ENCODE peak calls at places on chromosome 22, in four cellular contexts. A is nucleus accumbens, B is MM.1S, V is Ammon's horn. E is an unnamed sample.

GRCh38 chr22:40415531-40416266 is 45.3 kb downstream of the SGSM3 start:
- DNase-seq in V (no peak), A (no peak), B (no peak), E (no peak)

GRCh38 chr22:41847300-41847699 is 14.4 kb downstream of the SREBF2 start:
- DNase-seq in B (no peak), A (no peak), V (no peak), E (no peak)

GRCh38 chr22:35538801-35539321 is 1.8 kb upstream of the RASD2 start:
- DNase-seq in V (no peak), A (no peak), B (peak), E (no peak)

GRCh38 chr22:46661221-46661851 is 41.1 kb downstream of the GRAMD4 start:
- DNase-seq in A (peak), V (peak), B (no peak), E (no peak)

GRCh38 chr22:29370556-29370955 is 17.8 kb downstream of the AP1B1 start:
- DNase-seq in B (peak), A (no peak), V (no peak), E (no peak)

GRCh38 chr22:19085233-19086043 is 36.8 kb downstream of the DGCR2 start:
- DNase-seq in A (no peak), V (no peak), B (peak), E (peak)

GRCh38 chr22:23534201-23534850 is 45.8 kb downstream of the IGLL1 start:
- DNase-seq in V (no peak), B (no peak), A (no peak), E (no peak)

GRCh38 chr22:32237905-32238304 is 17.2 kb downstream of the SLC5A4 start:
- DNase-seq in V (no peak), B (no peak), A (no peak), E (no peak)

GRCh38 chr22:37330200-37331033 is 48.1 kb downstream of the CYTH4 start:
- DNase-seq in V (peak), A (peak), B (peak), E (no peak)

GRCh38 chr22:19579880-19580279 is 55.7 kb upstream of the CLDN5 start:
- DNase-seq in A (no peak), B (peak), V (no peak), E (no peak)

GRCh38 chr22:44120314-44120704 is 60.4 kb upstream of the PARVG start:
- DNase-seq in V (no peak), A (no peak), B (no peak), E (no peak)

GRCh38 chr22:29112680-29113079 is 39.8 kb downstream of the KREMEN1 start:
- DNase-seq in V (no peak), B (no peak), A (no peak), E (no peak)

GRCh38 chr22:46576556-46577351 is 39.3 kb upstream of the CELSR1 start:
- DNase-seq in A (peak), V (peak), B (peak), E (no peak)

GRCh38 chr22:21931056-21931455 is 21.6 kb downstream of the PPM1F start:
- DNase-seq in A (no peak), V (no peak), B (no peak), E (no peak)

GRCh38 chr22:31346255-31346732 is at the start of gene PATZ1:
- DNase-seq in B (peak), A (peak), V (peak), E (peak)

GRCh38 chr22:41523464-41524221 is 20.6 kb downstream of the POLR3H start:
- DNase-seq in A (no peak), V (no peak), B (no peak), E (no peak)